ENCODE peak calls at places on chromosome 10, in eight cellular contexts. One of them, this sample, is unnamed. For H3K9me3, the result is how much of the 10 kb centered on the place peaks cover.

GRCh38 chr10:35004651-35005050 is 85.5 kb downstream of the CUL2 start:
- DNase-seq in Panc1: no peak
- DNase-seq in heart left ventricle: no peak
- DNase-seq in naive thymus-derived CD4-positive, alpha-beta T cell: no peak
- DNase-seq in left ventricle myocardium inferior: no peak
- DNase-seq in CD8-positive, alpha-beta T cell: no peak
- DNase-seq in sigmoid colon: no peak
- DNase-seq in upper lobe of right lung: no peak
- DNase-seq in this sample: no peak

GRCh38 chr10:69375307-69376151 is 41.2 kb downstream of the TACR2 start:
- DNase-seq in Panc1: no peak
- DNase-seq in heart left ventricle: peak
- DNase-seq in naive thymus-derived CD4-positive, alpha-beta T cell: no peak
- DNase-seq in left ventricle myocardium inferior: no peak
- DNase-seq in CD8-positive, alpha-beta T cell: no peak
- DNase-seq in sigmoid colon: peak
- DNase-seq in upper lobe of right lung: no peak
- DNase-seq in this sample: no peak

GRCh38 chr10:127736915-127737562 is at the start of gene FOXI2:
- DNase-seq in Panc1: no peak
- DNase-seq in heart left ventricle: no peak
- DNase-seq in naive thymus-derived CD4-positive, alpha-beta T cell: no peak
- DNase-seq in left ventricle myocardium inferior: no peak
- DNase-seq in CD8-positive, alpha-beta T cell: no peak
- DNase-seq in sigmoid colon: no peak
- DNase-seq in upper lobe of right lung: no peak
- DNase-seq in this sample: no peak

GRCh38 chr10:11243425-11244222 is 226.0 kb downstream of the CELF2 start:
- DNase-seq in Panc1: no peak
- DNase-seq in heart left ventricle: no peak
- DNase-seq in naive thymus-derived CD4-positive, alpha-beta T cell: no peak
- DNase-seq in left ventricle myocardium inferior: no peak
- DNase-seq in CD8-positive, alpha-beta T cell: no peak
- DNase-seq in sigmoid colon: no peak
- DNase-seq in upper lobe of right lung: no peak
- DNase-seq in this sample: no peak

GRCh38 chr10:119242191-119242590 is 34.8 kb downstream of the GRK5 start:
- DNase-seq in Panc1: no peak
- DNase-seq in heart left ventricle: no peak
- DNase-seq in naive thymus-derived CD4-positive, alpha-beta T cell: no peak
- DNase-seq in left ventricle myocardium inferior: no peak
- DNase-seq in CD8-positive, alpha-beta T cell: no peak
- DNase-seq in sigmoid colon: no peak
- DNase-seq in upper lobe of right lung: no peak
- DNase-seq in this sample: no peak

GRCh38 chr10:133421336-133422222 is 2.8 kb downstream of the SPRN start:
- DNase-seq in Panc1: no peak
- DNase-seq in heart left ventricle: no peak
- DNase-seq in naive thymus-derived CD4-positive, alpha-beta T cell: no peak
- DNase-seq in left ventricle myocardium inferior: no peak
- DNase-seq in CD8-positive, alpha-beta T cell: no peak
- DNase-seq in sigmoid colon: no peak
- DNase-seq in upper lobe of right lung: no peak
- DNase-seq in this sample: no peak

GRCh38 chr10:25232229-25232628 is 57.4 kb downstream of the GPR158 start:
- DNase-seq in Panc1: no peak
- DNase-seq in heart left ventricle: no peak
- DNase-seq in naive thymus-derived CD4-positive, alpha-beta T cell: no peak
- DNase-seq in left ventricle myocardium inferior: no peak
- DNase-seq in CD8-positive, alpha-beta T cell: no peak
- DNase-seq in sigmoid colon: no peak
- DNase-seq in upper lobe of right lung: no peak
- DNase-seq in this sample: no peak

GRCh38 chr10:91410638-91411367 is 659 bp downstream of the HECTD2 start:
- DNase-seq in Panc1: no peak
- DNase-seq in heart left ventricle: no peak
- DNase-seq in naive thymus-derived CD4-positive, alpha-beta T cell: no peak
- DNase-seq in left ventricle myocardium inferior: no peak
- DNase-seq in CD8-positive, alpha-beta T cell: no peak
- DNase-seq in sigmoid colon: no peak
- DNase-seq in upper lobe of right lung: no peak
- DNase-seq in this sample: peak

GRCh38 chr10:73039635-73040034 is 57.0 kb downstream of the P4HA1 start:
- DNase-seq in Panc1: no peak
- DNase-seq in heart left ventricle: no peak
- DNase-seq in naive thymus-derived CD4-positive, alpha-beta T cell: no peak
- DNase-seq in left ventricle myocardium inferior: no peak
- DNase-seq in CD8-positive, alpha-beta T cell: no peak
- DNase-seq in sigmoid colon: no peak
- DNase-seq in upper lobe of right lung: no peak
- DNase-seq in this sample: no peak

GRCh38 chr10:113049881-113050280 is 99.8 kb downstream of the TCF7L2 start:
- DNase-seq in Panc1: no peak
- DNase-seq in heart left ventricle: no peak
- DNase-seq in naive thymus-derived CD4-positive, alpha-beta T cell: no peak
- DNase-seq in left ventricle myocardium inferior: no peak
- DNase-seq in CD8-positive, alpha-beta T cell: no peak
- DNase-seq in sigmoid colon: no peak
- DNase-seq in upper lobe of right lung: no peak
- DNase-seq in this sample: no peak

GRCh38 chr10:97974108-97974507 is 56.3 kb downstream of the CRTAC1 start:
- DNase-seq in Panc1: no peak
- DNase-seq in heart left ventricle: no peak
- DNase-seq in naive thymus-derived CD4-positive, alpha-beta T cell: peak
- DNase-seq in left ventricle myocardium inferior: no peak
- DNase-seq in CD8-positive, alpha-beta T cell: no peak
- DNase-seq in sigmoid colon: no peak
- DNase-seq in upper lobe of right lung: no peak
- DNase-seq in this sample: peak

GRCh38 chr10:18290651-18291313 is 150.6 kb downstream of the CACNB2 start:
- DNase-seq in Panc1: no peak
- DNase-seq in heart left ventricle: no peak
- DNase-seq in naive thymus-derived CD4-positive, alpha-beta T cell: no peak
- DNase-seq in left ventricle myocardium inferior: no peak
- DNase-seq in CD8-positive, alpha-beta T cell: no peak
- DNase-seq in sigmoid colon: no peak
- DNase-seq in upper lobe of right lung: no peak
- DNase-seq in this sample: no peak

GRCh38 chr10:75530337-75530736 is 98.9 kb downstream of the LRMDA start:
- DNase-seq in Panc1: no peak
- DNase-seq in heart left ventricle: no peak
- DNase-seq in naive thymus-derived CD4-positive, alpha-beta T cell: no peak
- DNase-seq in left ventricle myocardium inferior: no peak
- DNase-seq in CD8-positive, alpha-beta T cell: no peak
- DNase-seq in sigmoid colon: no peak
- DNase-seq in upper lobe of right lung: no peak
- DNase-seq in this sample: no peak

GRCh38 chr10:98344589-98345038 is 70.4 kb downstream of the PYROXD2 start:
- DNase-seq in Panc1: no peak
- DNase-seq in heart left ventricle: peak
- DNase-seq in naive thymus-derived CD4-positive, alpha-beta T cell: no peak
- DNase-seq in left ventricle myocardium inferior: peak
- DNase-seq in CD8-positive, alpha-beta T cell: no peak
- DNase-seq in sigmoid colon: peak
- DNase-seq in upper lobe of right lung: no peak
- DNase-seq in this sample: no peak

GRCh38 chr10:95183132-95183450 is 10.9 kb upstream of the ACSM6 start:
- DNase-seq in Panc1: no peak
- DNase-seq in heart left ventricle: no peak
- DNase-seq in naive thymus-derived CD4-positive, alpha-beta T cell: no peak
- DNase-seq in left ventricle myocardium inferior: no peak
- DNase-seq in CD8-positive, alpha-beta T cell: no peak
- DNase-seq in sigmoid colon: no peak
- DNase-seq in upper lobe of right lung: no peak
- DNase-seq in this sample: no peak

GRCh38 chr10:13092446-13093102 is 7.4 kb upstream of the OPTN start:
- DNase-seq in Panc1: no peak
- DNase-seq in heart left ventricle: no peak
- DNase-seq in naive thymus-derived CD4-positive, alpha-beta T cell: no peak
- DNase-seq in left ventricle myocardium inferior: no peak
- DNase-seq in CD8-positive, alpha-beta T cell: no peak
- DNase-seq in sigmoid colon: no peak
- DNase-seq in upper lobe of right lung: no peak
- DNase-seq in this sample: no peak

GRCh38 chr10:110775406-110775805 is 96.3 kb upstream of the PDCD4 start:
- DNase-seq in Panc1: no peak
- DNase-seq in heart left ventricle: no peak
- DNase-seq in naive thymus-derived CD4-positive, alpha-beta T cell: no peak
- DNase-seq in left ventricle myocardium inferior: no peak
- DNase-seq in CD8-positive, alpha-beta T cell: no peak
- DNase-seq in sigmoid colon: no peak
- DNase-seq in upper lobe of right lung: no peak
- DNase-seq in this sample: no peak

GRCh38 chr10:129887986-129888783 is 75.9 kb downstream of the EBF3 start:
- DNase-seq in Panc1: no peak
- DNase-seq in heart left ventricle: peak
- DNase-seq in naive thymus-derived CD4-positive, alpha-beta T cell: no peak
- DNase-seq in left ventricle myocardium inferior: no peak
- DNase-seq in CD8-positive, alpha-beta T cell: no peak
- DNase-seq in sigmoid colon: no peak
- DNase-seq in upper lobe of right lung: no peak
- DNase-seq in this sample: no peak

GRCh38 chr10:129891806-129892205 is 72.3 kb downstream of the EBF3 start:
- DNase-seq in Panc1: no peak
- DNase-seq in heart left ventricle: peak
- DNase-seq in naive thymus-derived CD4-positive, alpha-beta T cell: no peak
- DNase-seq in left ventricle myocardium inferior: peak
- DNase-seq in CD8-positive, alpha-beta T cell: no peak
- DNase-seq in sigmoid colon: no peak
- DNase-seq in upper lobe of right lung: no peak
- DNase-seq in this sample: no peak

GRCh38 chr10:129890170-129890569 is 73.9 kb downstream of the EBF3 start:
- DNase-seq in Panc1: no peak
- DNase-seq in heart left ventricle: no peak
- DNase-seq in naive thymus-derived CD4-positive, alpha-beta T cell: no peak
- DNase-seq in left ventricle myocardium inferior: no peak
- DNase-seq in CD8-positive, alpha-beta T cell: no peak
- DNase-seq in sigmoid colon: no peak
- DNase-seq in upper lobe of right lung: no peak
- DNase-seq in this sample: no peak

GRCh38 chr10:129892571-129893045 is 71.5 kb downstream of the EBF3 start:
- DNase-seq in Panc1: no peak
- DNase-seq in heart left ventricle: no peak
- DNase-seq in naive thymus-derived CD4-positive, alpha-beta T cell: no peak
- DNase-seq in left ventricle myocardium inferior: no peak
- DNase-seq in CD8-positive, alpha-beta T cell: no peak
- DNase-seq in sigmoid colon: no peak
- DNase-seq in upper lobe of right lung: no peak
- DNase-seq in this sample: no peak

GRCh38 chr10:129888784-129889616 is 75.1 kb downstream of the EBF3 start:
- DNase-seq in Panc1: no peak
- DNase-seq in heart left ventricle: peak
- DNase-seq in naive thymus-derived CD4-positive, alpha-beta T cell: peak
- DNase-seq in left ventricle myocardium inferior: peak
- DNase-seq in CD8-positive, alpha-beta T cell: peak
- DNase-seq in sigmoid colon: no peak
- DNase-seq in upper lobe of right lung: no peak
- DNase-seq in this sample: peak
- H3K27ac ChIP-seq in Panc1: no peak
- H3K27ac ChIP-seq in heart left ventricle: no peak
- H3K27ac ChIP-seq in naive thymus-derived CD4-positive, alpha-beta T cell: no peak
- H3K27ac ChIP-seq in left ventricle myocardium inferior: peak
- H3K27ac ChIP-seq in CD8-positive, alpha-beta T cell: no peak
- H3K27ac ChIP-seq in sigmoid colon: no peak
- H3K27ac ChIP-seq in upper lobe of right lung: no peak
- H3K27ac ChIP-seq in this sample: no peak

GRCh38 chr10:1625731-1626130 is 111.6 kb downstream of the ADARB2 start:
- DNase-seq in Panc1: no peak
- DNase-seq in heart left ventricle: no peak
- DNase-seq in naive thymus-derived CD4-positive, alpha-beta T cell: no peak
- DNase-seq in left ventricle myocardium inferior: no peak
- DNase-seq in CD8-positive, alpha-beta T cell: no peak
- DNase-seq in sigmoid colon: peak
- DNase-seq in upper lobe of right lung: no peak
- DNase-seq in this sample: no peak
- H3K9me3 ChIP-seq in Panc1: under half
- H3K9me3 ChIP-seq in heart left ventricle: under half
- H3K9me3 ChIP-seq in naive thymus-derived CD4-positive, alpha-beta T cell: under half
- H3K9me3 ChIP-seq in left ventricle myocardium inferior: under half
- H3K9me3 ChIP-seq in CD8-positive, alpha-beta T cell: under half
- H3K9me3 ChIP-seq in sigmoid colon: under half
- H3K9me3 ChIP-seq in upper lobe of right lung: under half
- H3K9me3 ChIP-seq in this sample: under half

GRCh38 chr10:92729886-92730285 is 40.1 kb downstream of the HHEX start:
- DNase-seq in Panc1: no peak
- DNase-seq in heart left ventricle: no peak
- DNase-seq in naive thymus-derived CD4-positive, alpha-beta T cell: no peak
- DNase-seq in left ventricle myocardium inferior: no peak
- DNase-seq in CD8-positive, alpha-beta T cell: no peak
- DNase-seq in sigmoid colon: no peak
- DNase-seq in upper lobe of right lung: no peak
- DNase-seq in this sample: no peak
- H3K4me3 ChIP-seq in Panc1: no peak
- H3K4me3 ChIP-seq in heart left ventricle: no peak
- H3K4me3 ChIP-seq in naive thymus-derived CD4-positive, alpha-beta T cell: no peak
- H3K4me3 ChIP-seq in left ventricle myocardium inferior: no peak
- H3K4me3 ChIP-seq in CD8-positive, alpha-beta T cell: no peak
- H3K4me3 ChIP-seq in sigmoid colon: no peak
- H3K4me3 ChIP-seq in upper lobe of right lung: no peak
- H3K4me3 ChIP-seq in this sample: no peak

GRCh38 chr10:29604291-29604825 is 30.4 kb downstream of the SVIL start:
- DNase-seq in Panc1: no peak
- DNase-seq in heart left ventricle: no peak
- DNase-seq in naive thymus-derived CD4-positive, alpha-beta T cell: no peak
- DNase-seq in left ventricle myocardium inferior: no peak
- DNase-seq in CD8-positive, alpha-beta T cell: no peak
- DNase-seq in sigmoid colon: peak
- DNase-seq in upper lobe of right lung: no peak
- DNase-seq in this sample: no peak

GRCh38 chr10:29600067-29600466 is 34.7 kb downstream of the SVIL start:
- DNase-seq in Panc1: no peak
- DNase-seq in heart left ventricle: no peak
- DNase-seq in naive thymus-derived CD4-positive, alpha-beta T cell: no peak
- DNase-seq in left ventricle myocardium inferior: no peak
- DNase-seq in CD8-positive, alpha-beta T cell: no peak
- DNase-seq in sigmoid colon: no peak
- DNase-seq in upper lobe of right lung: no peak
- DNase-seq in this sample: no peak

GRCh38 chr10:29598861-29599311 is 35.9 kb downstream of the SVIL start:
- DNase-seq in Panc1: no peak
- DNase-seq in heart left ventricle: peak
- DNase-seq in naive thymus-derived CD4-positive, alpha-beta T cell: no peak
- DNase-seq in left ventricle myocardium inferior: no peak
- DNase-seq in CD8-positive, alpha-beta T cell: no peak
- DNase-seq in sigmoid colon: no peak
- DNase-seq in upper lobe of right lung: no peak
- DNase-seq in this sample: no peak

GRCh38 chr10:29603516-29603915 is 31.3 kb downstream of the SVIL start:
- DNase-seq in Panc1: no peak
- DNase-seq in heart left ventricle: no peak
- DNase-seq in naive thymus-derived CD4-positive, alpha-beta T cell: no peak
- DNase-seq in left ventricle myocardium inferior: no peak
- DNase-seq in CD8-positive, alpha-beta T cell: no peak
- DNase-seq in sigmoid colon: peak
- DNase-seq in upper lobe of right lung: no peak
- DNase-seq in this sample: no peak

DNA sequence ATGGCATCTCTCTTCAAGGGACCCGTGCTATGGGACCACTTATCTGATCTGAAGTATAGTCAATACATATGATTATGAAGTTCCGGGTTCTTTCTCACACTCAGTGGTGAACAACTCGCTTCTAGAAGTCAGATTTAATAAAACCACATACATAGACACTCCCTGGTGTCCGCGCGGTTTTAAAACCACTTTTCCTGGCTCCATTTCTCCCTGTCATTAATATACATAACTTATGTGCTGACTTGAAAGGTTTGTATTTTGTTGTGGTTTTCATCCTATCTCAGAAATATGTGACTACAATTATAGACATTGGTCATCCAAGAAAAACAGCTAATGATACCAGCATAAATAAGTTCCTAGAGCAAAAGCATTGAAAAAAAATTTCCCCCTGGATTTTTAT is 34.0 kb downstream of the SVIL start:
- DNase-seq in Panc1: no peak
- DNase-seq in heart left ventricle: no peak
- DNase-seq in naive thymus-derived CD4-positive, alpha-beta T cell: no peak
- DNase-seq in left ventricle myocardium inferior: no peak
- DNase-seq in CD8-positive, alpha-beta T cell: no peak
- DNase-seq in sigmoid colon: no peak
- DNase-seq in upper lobe of right lung: no peak
- DNase-seq in this sample: no peak
- H3K27ac ChIP-seq in Panc1: no peak
- H3K27ac ChIP-seq in heart left ventricle: no peak
- H3K27ac ChIP-seq in naive thymus-derived CD4-positive, alpha-beta T cell: no peak
- H3K27ac ChIP-seq in left ventricle myocardium inferior: no peak
- H3K27ac ChIP-seq in CD8-positive, alpha-beta T cell: no peak
- H3K27ac ChIP-seq in sigmoid colon: peak
- H3K27ac ChIP-seq in upper lobe of right lung: no peak
- H3K27ac ChIP-seq in this sample: no peak